ENCODE peak calls at places on chromosome 6, in eight cellular contexts. C, W, E, X, L, O, G and H are unnamed samples.

GRCh38 chr6:29739136-29739881 is 16.1 kb downstream of the HLA-F start:
- DNase-seq in C (no peak), G (no peak), X (no peak), L (no peak), E (no peak), W (no peak), O (peak), H (no peak)

GRCh38 chr6:1871936-1872335 is 262.2 kb downstream of the FOXC1 start:
- DNase-seq in L (no peak), X (no peak), G (no peak), E (peak), O (no peak), C (peak), W (no peak), H (no peak)

GRCh38 chr6:27592481-27593199 is 119.7 kb upstream of the ZNF184 start:
- DNase-seq in W (no peak), L (no peak), G (no peak), C (no peak), X (no peak), O (no peak), E (peak), H (no peak)

GRCh38 chr6:15476631-15477380 is 186.0 kb downstream of the DTNBP1 start:
- DNase-seq in O (peak), X (no peak), W (no peak), L (no peak), C (no peak), E (no peak), G (no peak), H (no peak)

GRCh38 chr6:135522975-135523692 is 25.6 kb upstream of the AHI1 start:
- DNase-seq in L (no peak), X (no peak), O (no peak), G (no peak), W (no peak), C (no peak), E (no peak), H (peak)

GRCh38 chr6:48109902-48110301 is 1.1 kb downstream of the PTCHD4 start:
- DNase-seq in E (no peak), L (no peak), X (no peak), G (no peak), W (no peak), O (no peak), C (no peak), H (no peak)

GRCh38 chr6:142255785-142256184 is 46.0 kb upstream of the ADGRG6 start:
- DNase-seq in G (no peak), W (no peak), C (no peak), E (no peak), X (no peak), O (no peak), L (no peak), H (no peak)

GRCh38 chr6:33008944-33009861 is at the start of gene HLA-DOA:
- DNase-seq in C (no peak), E (peak), O (peak), L (peak), W (no peak), X (no peak), G (no peak), H (peak)

GRCh38 chr6:31270788-31271640 is 878 bp downstream of the HLA-C start:
- DNase-seq in X (peak), E (peak), O (peak), G (peak), L (peak), W (peak), C (peak), H (peak)

GRCh38 chr6:33801611-33802010 is 2.2 kb downstream of the MLN start:
- DNase-seq in W (no peak), E (no peak), L (no peak), X (no peak), C (no peak), O (no peak), G (no peak), H (no peak)

GRCh38 chr6:138645976-138646640 is 127.5 kb upstream of the CCDC28A start:
- DNase-seq in O (no peak), W (no peak), L (no peak), G (no peak), X (no peak), E (no peak), C (no peak), H (no peak)

GRCh38 chr6:137451926-137452325 is 42.3 kb downstream of the OLIG3 start:
- DNase-seq in X (no peak), E (no peak), L (no peak), G (no peak), W (no peak), C (no peak), O (no peak), H (no peak)

GRCh38 chr6:20790032-20790791 is 256.0 kb downstream of the CDKAL1 start:
- DNase-seq in O (no peak), W (no peak), X (no peak), C (no peak), E (no peak), G (no peak), L (no peak), H (no peak)

GRCh38 chr6:108597601-108598315 is 37.0 kb downstream of the FOXO3 start:
- DNase-seq in C (no peak), X (no peak), G (no peak), O (no peak), L (no peak), W (no peak), E (no peak), H (no peak)
- TF ChIP-seq CTCF in C (no peak), X (no peak), G (no peak), O (no peak), L (no peak), W (no peak), E (no peak), H (no peak)

GRCh38 chr6:57254055-57254717 is 32.1 kb upstream of the RAB23 start:
- DNase-seq in O (no peak), L (no peak), E (peak), C (no peak), X (no peak), W (no peak), G (no peak), H (no peak)
- H3K27ac ChIP-seq in O (no peak), L (no peak), E (no peak), C (no peak), X (peak), W (no peak), G (no peak), H (no peak)

DNA sequence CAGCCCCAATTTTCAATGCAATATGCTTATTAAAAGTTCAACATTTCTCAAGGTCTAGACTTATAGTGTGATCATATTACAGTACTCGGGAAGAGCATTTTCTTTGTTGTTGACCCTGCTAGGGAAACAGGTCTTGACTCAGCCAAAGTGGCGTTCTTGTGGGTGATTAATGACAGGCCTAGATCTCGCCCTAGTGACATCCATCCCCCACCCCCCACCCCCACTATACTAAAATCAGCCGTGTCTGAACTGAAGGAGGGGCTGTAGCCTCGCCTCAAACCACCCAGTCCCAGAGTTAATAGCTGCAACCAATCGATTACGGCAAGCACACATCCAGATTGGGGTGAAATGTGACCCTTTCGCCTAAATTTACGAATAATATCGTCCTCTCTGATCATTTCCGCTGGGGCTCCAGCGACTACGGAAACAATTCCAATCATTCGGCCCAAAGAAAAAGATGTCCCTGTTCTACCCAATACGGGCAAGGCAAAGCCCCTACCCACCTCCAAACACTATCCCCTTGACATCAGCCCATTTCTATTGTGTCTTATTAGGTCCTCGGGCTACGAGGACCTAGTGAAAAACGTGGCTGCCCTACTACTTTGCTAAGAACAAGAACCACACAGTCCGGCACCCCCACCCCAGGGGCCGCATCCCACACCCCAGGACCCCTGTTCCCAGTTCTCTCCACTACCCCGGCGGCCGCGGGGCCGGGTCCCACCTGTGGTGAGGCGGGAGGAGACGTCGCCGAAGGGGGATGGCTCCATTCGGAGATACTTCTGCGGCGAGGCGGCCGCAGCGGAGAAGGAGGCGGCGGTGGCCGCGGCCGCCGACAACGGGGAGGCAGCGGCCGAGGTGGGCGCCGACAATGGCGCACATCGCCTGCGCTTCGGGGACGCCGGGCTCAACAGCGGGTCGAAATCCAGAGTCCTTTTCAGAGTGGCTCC is 1.0 kb downstream of the AKIRIN2 start:
- DNase-seq in W (no peak), L (peak), C (peak), X (peak), G (peak), O (peak), E (peak), H (peak)
- TF ChIP-seq CTCF in W (no peak), L (peak), C (no peak), X (no peak), G (peak), O (no peak), E (no peak), H (no peak)

GRCh38 chr6:89311530-89311852 is 3.6 kb downstream of the GABRR2 start:
- DNase-seq in L (no peak), C (no peak), X (no peak), W (no peak), G (no peak), E (no peak), O (no peak), H (no peak)
- H3K27ac ChIP-seq in L (peak), C (no peak), X (peak), W (no peak), G (no peak), E (no peak), O (no peak), H (no peak)

GRCh38 chr6:44169154-44169553 is 10.5 kb downstream of the CAPN11 start:
- DNase-seq in X (no peak), L (no peak), O (no peak), C (no peak), G (no peak), W (no peak), E (no peak), H (no peak)

GRCh38 chr6:44176130-44176934 is 17.7 kb downstream of the CAPN11 start:
- DNase-seq in W (no peak), C (no peak), L (peak), X (no peak), G (no peak), E (no peak), O (no peak), H (no peak)

GRCh38 chr6:44169886-44170570 is 11.4 kb downstream of the CAPN11 start:
- DNase-seq in L (peak), C (no peak), G (no peak), O (no peak), E (no peak), X (no peak), W (no peak), H (no peak)

GRCh38 chr6:44171899-44172546 is 13.4 kb downstream of the CAPN11 start:
- DNase-seq in G (no peak), O (no peak), E (no peak), L (no peak), W (no peak), X (no peak), C (no peak), H (no peak)

GRCh38 chr6:44172759-44173500 is 14.3 kb downstream of the CAPN11 start:
- DNase-seq in E (peak), X (peak), C (peak), G (peak), L (peak), O (peak), W (peak), H (peak)
- TF ChIP-seq CTCF in E (peak), X (peak), C (peak), G (peak), L (peak), O (peak), W (peak), H (peak)

DNA sequence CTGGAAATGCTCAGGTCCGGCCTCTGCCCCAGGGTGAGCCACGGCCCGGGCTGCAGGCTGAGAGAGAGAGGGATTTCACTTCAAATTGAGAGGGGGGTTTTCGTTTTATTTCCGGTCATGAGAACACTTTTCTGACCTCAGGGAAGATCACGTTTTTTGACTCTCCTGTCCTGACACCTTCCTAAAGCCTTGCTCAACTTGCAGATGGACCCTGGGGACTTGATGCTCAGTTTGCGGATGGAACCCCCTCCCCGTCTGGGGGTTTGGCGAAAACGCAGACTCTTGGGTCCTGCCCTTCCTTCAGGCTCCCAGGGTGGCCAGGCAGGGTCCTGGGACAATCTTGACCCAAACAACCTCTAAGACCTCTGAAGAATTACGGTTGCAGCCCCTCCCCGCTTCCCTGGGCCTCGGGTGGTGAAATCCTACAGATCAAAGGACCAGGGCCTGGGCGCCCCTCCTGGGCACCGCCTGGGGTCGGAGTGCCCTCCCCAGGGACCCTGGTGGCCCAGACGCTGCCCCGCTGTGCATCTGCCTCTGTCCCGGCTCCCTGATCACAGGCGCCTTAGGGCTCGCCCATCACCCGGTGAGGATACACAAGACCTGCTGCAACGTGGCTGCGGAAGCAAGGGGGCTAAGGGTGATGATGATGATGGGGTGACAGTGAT is 148.2 kb downstream of the ERMARD start:
- DNase-seq in E (no peak), W (no peak), C (no peak), O (peak), X (no peak), L (no peak), G (no peak), H (no peak)
- H3K27ac ChIP-seq in E (no peak), W (no peak), C (no peak), O (no peak), X (no peak), L (no peak), G (no peak), H (no peak)

GRCh38 chr6:87920245-87920644 is 127.4 kb upstream of the SPACA1 start:
- DNase-seq in G (no peak), X (no peak), L (no peak), C (no peak), O (no peak), W (no peak), E (no peak), H (no peak)

GRCh38 chr6:87922947-87923330 is 124.7 kb upstream of the SPACA1 start:
- DNase-seq in X (no peak), W (no peak), L (no peak), E (no peak), G (no peak), C (no peak), O (no peak), H (no peak)

GRCh38 chr6:87919416-87919815 is 128.2 kb upstream of the SPACA1 start:
- DNase-seq in E (no peak), L (no peak), C (no peak), G (no peak), X (no peak), W (no peak), O (no peak), H (no peak)

GRCh38 chr6:87922191-87922946 is 125.3 kb upstream of the SPACA1 start:
- DNase-seq in W (no peak), X (no peak), E (no peak), G (no peak), C (no peak), O (no peak), L (no peak), H (no peak)

DNA sequence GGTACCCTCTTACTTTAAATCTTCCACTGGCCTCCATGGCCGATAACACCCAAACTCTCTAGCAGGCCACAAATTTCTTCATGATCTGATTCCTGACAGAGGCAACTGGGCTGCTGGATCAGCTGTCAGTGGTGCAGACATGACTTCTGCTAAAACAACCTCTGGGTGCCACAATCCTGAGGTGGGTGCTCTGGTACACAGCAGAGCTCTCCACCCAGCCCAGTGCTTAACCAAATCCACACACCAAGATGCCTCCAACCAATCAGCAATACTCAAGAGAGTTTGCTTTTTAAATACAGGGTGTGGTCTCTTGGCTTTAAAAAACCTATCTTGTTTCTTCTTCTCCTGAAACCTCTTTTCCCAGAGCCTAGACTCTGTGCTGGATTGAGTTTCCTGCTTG is 126.6 kb upstream of the SPACA1 start:
- DNase-seq in W (no peak), O (no peak), E (no peak), X (no peak), C (no peak), G (no peak), L (no peak), H (no peak)
- TF ChIP-seq CTCF in W (no peak), O (no peak), E (no peak), X (no peak), C (no peak), G (no peak), L (no peak), H (no peak)